ENCODE peak calls at places on chromosomes 13 and 19, in seven cellular contexts. E is left lung, P is A549, F is Karpas-422, K is upper lobe of right lung, D is HAP-1, Q is HepG2. M is an unnamed sample. For H3K9me3 and H3K4me1, the result is how much of the 10 kb centered on the place peaks cover.

GRCh38 chr13:100491164-100491847 is 97.3 kb downstream of the GGACT start:
- DNase-seq in Q (no peak), K (no peak), D (no peak), F (no peak), P (no peak), E (no peak), M (no peak)

GRCh38 chr19:15448014-15448777 is 1.6 kb downstream of the WIZ start:
- DNase-seq in Q (no peak), P (no peak), F (no peak), D (peak), E (no peak), K (no peak), M (no peak)

GRCh38 chr19:16435999-16436650 is 35.6 kb downstream of the EPS15L1 start:
- DNase-seq in F (peak), E (no peak), P (no peak), Q (no peak), D (no peak), K (no peak), M (no peak)

GRCh38 chr19:30690935-30691505 is 318.8 kb downstream of the ZNF536 start:
- DNase-seq in K (no peak), F (no peak), Q (no peak), P (no peak), E (no peak), D (no peak), M (no peak)

GRCh38 chr19:16262618-16263017 is 62.0 kb upstream of the KLF2 start:
- DNase-seq in Q (peak), D (no peak), P (peak), F (no peak), E (no peak), K (no peak), M (no peak)

GRCh38 chr13:97043302-97043701 is 49.0 kb upstream of the OXGR1 start:
- DNase-seq in D (peak), P (no peak), Q (no peak), K (no peak), E (no peak), F (no peak), M (no peak)

GRCh38 chr13:101785858-101786257 is 333.4 kb downstream of the ITGBL1 start:
- DNase-seq in K (no peak), P (peak), F (peak), Q (peak), D (peak), E (no peak), M (no peak)

GRCh38 chr19:12990447-12990846 is 4.8 kb upstream of the NFIX start:
- DNase-seq in P (no peak), D (no peak), F (no peak), Q (no peak), K (no peak), E (no peak), M (no peak)

GRCh38 chr19:38152461-38153379 is 71.3 kb downstream of the DPF1 start:
- DNase-seq in D (no peak), K (no peak), E (no peak), F (no peak), P (no peak), Q (no peak), M (no peak)

GRCh38 chr13:27264181-27264580 is 6.4 kb upstream of the RASL11A start:
- DNase-seq in F (peak), K (no peak), Q (no peak), E (no peak), P (no peak), D (peak), M (no peak)

GRCh38 chr19:10637894-10638293 is 12.5 kb downstream of the SLC44A2 start:
- DNase-seq in Q (no peak), K (no peak), D (no peak), E (no peak), P (no peak), F (no peak), M (no peak)

GRCh38 chr19:56400485-56400884 is 3.6 kb upstream of the ZNF583 start:
- DNase-seq in E (no peak), K (no peak), F (peak), D (no peak), P (no peak), Q (no peak), M (no peak)
- H3K9me3 ChIP-seq in E (under half), K (under half), F (under half), D (under half), P (half or more), Q (half or more), M (under half)

GRCh38 chr19:1734328-1734966 is 18.9 kb upstream of the ONECUT3 start:
- DNase-seq in P (no peak), E (no peak), Q (no peak), F (no peak), D (no peak), K (no peak), M (no peak)
- H3K4me1 ChIP-seq in P (under half), E (under half), Q (under half), F (under half), D (under half), K (under half), M (under half)

DNA sequence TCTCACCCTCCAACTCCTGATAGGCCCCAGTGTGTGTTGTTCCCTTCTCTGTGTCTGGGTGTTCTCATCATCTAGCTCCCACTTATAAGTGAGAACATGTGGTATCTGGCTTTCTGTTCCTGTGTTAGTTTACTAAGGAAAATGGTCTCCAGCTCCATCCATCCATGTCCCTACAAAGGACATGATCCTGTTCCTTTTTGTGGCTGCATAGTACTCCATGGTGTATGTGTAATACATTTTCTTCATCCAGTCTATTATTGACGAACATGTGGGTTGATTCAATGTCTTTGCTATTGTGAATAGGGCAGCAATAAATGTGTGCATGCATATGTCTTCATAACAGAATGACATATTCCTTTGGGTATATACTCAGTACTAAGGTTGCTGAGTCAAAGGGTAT is 1397.0 kb downstream of the UQCRFS1 start:
- DNase-seq in F (no peak), E (no peak), K (no peak), P (no peak), Q (no peak), D (no peak), M (no peak)
- H3K9me3 ChIP-seq in F (under half), E (under half), K (under half), P (under half), Q (under half), D (under half), M (under half)

DNA sequence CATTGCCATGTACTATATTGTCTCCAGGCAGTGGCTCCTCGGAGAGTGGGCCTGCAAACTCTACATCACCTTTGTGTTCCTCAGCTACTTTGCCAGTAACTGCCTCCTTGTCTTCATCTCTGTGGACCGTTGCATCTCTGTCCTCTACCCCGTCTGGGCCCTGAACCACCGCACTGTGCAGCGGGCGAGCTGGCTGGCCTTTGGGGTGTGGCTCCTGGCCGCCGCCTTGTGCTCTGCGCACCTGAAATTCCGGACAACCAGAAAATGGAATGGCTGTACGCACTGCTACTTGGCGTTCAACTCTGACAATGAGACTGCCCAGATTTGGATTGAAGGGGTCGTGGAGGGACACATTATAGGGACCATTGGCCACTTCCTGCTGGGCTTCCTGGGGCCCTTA is 624 bp downstream of the GPR32 start:
- DNase-seq in Q (no peak), P (no peak), K (no peak), E (no peak), F (no peak), D (no peak), M (no peak)
- H3K4me1 ChIP-seq in Q (under half), P (under half), K (under half), E (under half), F (under half), D (under half), M (under half)

DNA sequence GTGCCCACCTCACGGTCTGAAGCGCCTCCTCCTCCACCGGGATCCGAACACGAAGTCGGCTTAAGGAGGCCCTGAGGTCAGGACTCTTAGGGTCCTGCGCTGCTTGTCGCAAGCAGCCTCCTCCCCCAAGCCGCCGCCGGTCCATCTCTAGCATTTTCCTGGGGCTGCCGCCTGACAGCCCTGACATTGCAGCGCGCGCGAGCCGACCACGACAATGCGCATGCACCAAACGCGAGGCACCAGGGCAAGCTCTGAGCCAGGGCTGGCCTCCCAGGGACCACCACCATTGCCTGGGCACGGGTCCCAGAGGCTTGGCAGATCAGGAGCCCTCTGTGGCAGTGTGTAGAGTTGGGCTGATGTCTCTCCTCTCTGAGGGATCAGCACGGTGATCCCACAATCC is 63.8 kb upstream of the ZNF420 start:
- DNase-seq in Q (no peak), P (no peak), D (no peak), K (no peak), F (no peak), E (no peak), M (no peak)
- H3K9me3 ChIP-seq in Q (half or more), P (half or more), D (under half), K (under half), F (under half), E (under half), M (under half)

GRCh38 chr19:43752287-43752875 is 2.4 kb downstream of the SMG9 start:
- DNase-seq in K (no peak), P (no peak), D (no peak), E (no peak), F (no peak), Q (no peak), M (no peak)

GRCh38 chr19:43751466-43752220 is 3.1 kb downstream of the SMG9 start:
- DNase-seq in Q (no peak), D (no peak), E (no peak), F (no peak), P (no peak), K (no peak), M (no peak)

GRCh38 chr19:43754312-43754561 is 525 bp downstream of the SMG9 start:
- DNase-seq in F (no peak), D (no peak), E (no peak), P (no peak), K (no peak), Q (no peak), M (no peak)

GRCh38 chr19:43754562-43755255 is at the start of gene SMG9:
- DNase-seq in K (peak), Q (peak), E (peak), P (peak), F (peak), D (peak), M (peak)

DNA sequence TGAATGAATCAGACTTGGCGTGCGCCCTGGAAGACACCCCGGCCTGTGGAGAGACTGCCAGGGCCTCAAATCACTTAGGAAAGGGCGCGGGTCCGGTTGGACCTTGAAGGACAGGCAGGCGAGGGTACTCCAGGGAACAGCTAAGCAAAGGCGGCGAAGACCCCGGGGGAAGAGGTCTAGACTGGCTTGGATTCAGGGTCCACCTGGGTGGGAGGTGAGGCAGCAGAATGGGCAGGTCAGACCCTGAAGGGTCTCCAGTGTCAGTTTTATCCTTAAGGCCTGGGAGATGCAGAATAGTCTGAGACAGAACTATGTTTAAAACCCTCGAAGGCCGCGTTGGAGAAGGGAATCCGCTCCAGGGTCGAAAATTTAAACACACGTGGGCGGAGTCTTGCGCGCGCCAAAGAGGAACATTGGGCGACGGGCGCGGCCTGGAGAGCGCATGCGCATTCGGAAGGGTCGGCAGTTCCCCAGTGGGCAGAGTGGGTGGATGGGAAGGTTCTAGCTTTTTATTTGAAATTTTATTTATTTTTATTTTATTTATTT is 567 bp upstream of the SMG9 start:
- DNase-seq in F (peak), Q (no peak), D (peak), P (peak), K (peak), E (peak), M (peak)
- H3K4me1 ChIP-seq in F (under half), Q (under half), D (under half), P (half or more), K (under half), E (under half), M (under half)

GRCh38 chr19:51938936-51939335 is 11.7 kb downstream of the ZNF613 start:
- DNase-seq in D (no peak), P (no peak), Q (no peak), E (no peak), K (no peak), F (no peak), M (no peak)
- H3K9me3 ChIP-seq in D (under half), P (half or more), Q (under half), E (under half), K (half or more), F (half or more), M (half or more)

DNA sequence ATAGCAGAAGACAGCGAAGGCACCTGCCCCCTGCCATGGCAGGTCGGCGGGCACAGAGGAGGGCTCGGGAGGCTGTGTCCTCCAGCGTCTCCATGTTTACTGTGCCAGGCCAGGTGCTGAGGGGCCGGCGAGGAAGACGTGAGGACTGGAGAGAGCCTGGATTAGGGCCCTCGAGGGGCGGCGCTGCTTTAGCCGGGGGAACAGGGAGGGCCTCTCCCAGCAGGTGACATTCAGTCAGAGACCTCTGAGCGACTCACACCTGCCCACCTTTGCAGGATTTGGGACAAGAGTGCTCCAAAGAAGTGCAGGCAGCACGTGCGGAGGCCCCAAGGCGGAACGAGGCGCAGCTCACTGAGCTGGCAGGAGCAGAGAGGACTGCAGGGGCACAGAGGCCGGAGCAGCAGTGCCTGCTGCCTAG is 17.6 kb downstream of the KDM4B start:
- DNase-seq in K (no peak), Q (no peak), E (no peak), P (no peak), D (no peak), F (no peak), M (no peak)
- H3K4me1 ChIP-seq in K (under half), Q (under half), E (under half), P (under half), D (under half), F (under half), M (under half)

DNA sequence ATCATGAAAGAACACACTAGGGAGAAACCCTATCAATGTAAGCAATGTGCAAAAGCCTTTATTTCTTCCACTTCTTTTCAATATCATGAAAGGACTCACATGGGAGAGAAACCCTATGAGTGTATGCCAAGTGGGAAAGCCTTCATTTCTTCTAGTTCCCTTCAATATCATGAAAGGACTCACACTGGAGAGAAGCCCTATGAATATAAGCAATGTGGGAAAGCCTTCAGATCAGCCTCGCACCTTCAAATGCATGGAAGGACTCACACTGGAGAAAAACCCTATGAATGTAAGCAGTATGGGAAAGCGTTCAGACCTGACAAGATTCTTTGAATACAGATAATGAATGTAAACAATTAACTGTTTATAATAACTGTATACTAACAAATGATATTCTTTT is 15.0 kb upstream of the ZNF439 start:
- DNase-seq in K (no peak), Q (no peak), P (no peak), D (no peak), E (no peak), F (no peak), M (no peak)
- H3K9me3 ChIP-seq in K (under half), Q (under half), P (under half), D (under half), E (under half), F (under half), M (under half)

M was measured in CD8-positive, alpha-beta memory T cell.